ENCODE peak calls at places on chromosomes 16 and 17, in seven cellular contexts. X, E, U, T, S, N and W are unnamed samples.

GRCh38 chr17:17506893-17507464 is 10.8 kb upstream of the RASD1 start:
- DNase-seq in X (no peak), E (peak), U (no peak), T (peak), S (peak), N (no peak), W (no peak)

GRCh38 chr17:4934173-4934979 is 2.3 kb downstream of the GP1BA start:
- DNase-seq in X (no peak), E (no peak), U (peak), T (peak), S (no peak), N (no peak), W (no peak)

GRCh38 chr16:72124761-72125634 is 31.4 kb downstream of the DHX38 start:
- DNase-seq in X (peak), E (peak), U (peak), T (peak), S (peak), N (peak), W (peak)

GRCh38 chr16:51399908-51400670 is 249.0 kb upstream of the SALL1 start:
- DNase-seq in X (no peak), E (no peak), U (no peak), T (no peak), S (no peak), N (no peak), W (no peak)

GRCh38 chr16:10942352-10943297 is at the start of gene DEXI:
- DNase-seq in X (peak), E (peak), U (peak), T (peak), S (peak), N (peak), W (peak)

GRCh38 chr16:22217890-22218730 is 12.0 kb downstream of the EEF2K start:
- DNase-seq in X (no peak), E (no peak), U (peak), T (no peak), S (no peak), N (no peak), W (no peak)

GRCh38 chr17:15341385-15341849 is at the start of gene TEKT3:
- DNase-seq in X (no peak), E (peak), U (peak), T (peak), S (peak), N (no peak), W (no peak)

GRCh38 chr16:65618335-65618734 is 496.5 kb upstream of the CDH11 start:
- DNase-seq in X (no peak), E (no peak), U (peak), T (no peak), S (no peak), N (no peak), W (no peak)